ENCODE peak calls at places on chromosomes 11 and 22, in six cellular contexts. I is CD8-positive, alpha-beta T cell; Q is astrocyte of the spinal cord; B is heart left ventricle; H is colonic mucosa; X is AG10803. N is an unnamed sample.

GRCh38 chr11:118290923-118291322 is 13.6 kb upstream of the CD3E start:
- DNase-seq in I (no peak), Q (no peak), B (peak; percentile 23), H (peak; percentile 75), X (no peak), N (no peak)

GRCh38 chr11:45113807-45114206 is 32.6 kb upstream of the PRDM11 start:
- DNase-seq in I (no peak), Q (no peak), B (no peak), H (no peak), X (no peak), N (no peak)

GRCh38 chr22:23109079-23109347 is 32.8 kb downstream of the RSPH14 start:
- DNase-seq in I (no peak), Q (no peak), B (no peak), H (no peak), X (no peak), N (no peak)

GRCh38 chr11:18005376-18006129 is 7.3 kb downstream of the SERGEF start:
- DNase-seq in I (no peak), Q (no peak), B (no peak), H (no peak), X (peak; percentile 33), N (no peak)

GRCh38 chr11:1826552-1827094 is 8.2 kb upstream of the SYT8 start:
- DNase-seq in I (no peak), Q (peak; percentile 83), B (no peak), H (peak; percentile 74), X (peak; percentile 65), N (no peak)

GRCh38 chr11:133605493-133605892 is 73.2 kb upstream of the OPCML start:
- DNase-seq in I (no peak), Q (no peak), B (no peak), H (no peak), X (no peak), N (no peak)

GRCh38 chr22:24947383-24947782 is 889 bp upstream of the LHFPL7 start:
- DNase-seq in I (no peak), Q (no peak), B (no peak), H (no peak), X (no peak), N (no peak)

GRCh38 chr11:118217575-118217974 is 7.2 kb downstream of the JAML start:
- DNase-seq in I (no peak), Q (no peak), B (no peak), H (no peak), X (no peak), N (no peak)

GRCh38 chr11:104254347-104254746 is 90.4 kb upstream of the PDGFD start:
- DNase-seq in I (no peak), Q (peak; percentile 14), B (peak; percentile 18), H (peak; percentile 29), X (no peak), N (no peak)

GRCh38 chr22:24727218-24727851 is 47.2 kb downstream of the PIWIL3 start:
- DNase-seq in I (no peak), Q (peak; percentile 92), B (peak; percentile 66), H (peak; percentile 57), X (no peak), N (peak; percentile 41)

GRCh38 chr11:117690484-117691205 is 106.4 kb downstream of the DSCAML1 start:
- DNase-seq in I (no peak), Q (no peak), B (no peak), H (no peak), X (no peak), N (no peak)

GRCh38 chr11:96213500-96213899 is 129.5 kb downstream of the MAML2 start:
- DNase-seq in I (no peak), Q (peak; percentile 77), B (no peak), H (no peak), X (peak; percentile 66), N (no peak)

GRCh38 chr22:19412934-19413333 is 18.6 kb downstream of the HIRA start:
- DNase-seq in I (no peak), Q (no peak), B (no peak), H (no peak), X (no peak), N (no peak)

GRCh38 chr11:7605544-7605943 is 67.8 kb downstream of the CYB5R2 start:
- DNase-seq in I (no peak), Q (peak; percentile 47), B (no peak), H (no peak), X (peak; percentile 33), N (no peak)

GRCh38 chr11:61404641-61405040 is 12.3 kb downstream of the TMEM216 start:
- DNase-seq in I (no peak), Q (no peak), B (no peak), H (no peak), X (no peak), N (no peak)

GRCh38 chr11:114346709-114347141 is 50.5 kb downstream of the NNMT start:
- DNase-seq in I (no peak), Q (no peak), B (no peak), H (no peak), X (no peak), N (no peak)

GRCh38 chr11:12683857-12684256 is 9.6 kb downstream of the TEAD1 start:
- DNase-seq in I (no peak), Q (no peak), B (no peak), H (no peak), X (peak; percentile 57), N (no peak)

GRCh38 chr11:129249351-129249750 is 57.2 kb upstream of the ARHGAP32 start:
- DNase-seq in I (no peak), Q (peak; percentile 90), B (no peak), H (no peak), X (peak; percentile 93), N (no peak)

GRCh38 chr22:27317961-27318360 is 483.6 kb downstream of the MN1 start:
- DNase-seq in I (no peak), Q (no peak), B (no peak), H (peak; percentile 61), X (peak; percentile 39), N (no peak)

GRCh38 chr11:15654397-15654915 is 539.7 kb downstream of the INSC start:
- DNase-seq in I (no peak), Q (no peak), B (no peak), H (no peak), X (no peak), N (no peak)

GRCh38 chr11:88297320-88298263 is 39.9 kb downstream of the CTSC start:
- DNase-seq in I (no peak), Q (no peak), B (no peak), H (no peak), X (no peak), N (no peak)

GRCh38 chr11:128324531-128325141 is 262.7 kb downstream of the ETS1 start:
- DNase-seq in I (peak; percentile 67), Q (no peak), B (no peak), H (no peak), X (no peak), N (no peak)

GRCh38 chr11:30586251-30587144 is at the start of gene MPPED2:
- DNase-seq in I (no peak), Q (no peak), B (peak; percentile 59), H (peak; percentile 19), X (no peak), N (no peak)

GRCh38 chr11:119593346-119593745 is 135.7 kb downstream of the NECTIN1 start:
- DNase-seq in I (no peak), Q (no peak), B (no peak), H (no peak), X (no peak), N (no peak)

GRCh38 chr11:119591836-119592310 is 137.1 kb downstream of the NECTIN1 start:
- DNase-seq in I (no peak), Q (no peak), B (no peak), H (no peak), X (no peak), N (peak; percentile 19)

GRCh38 chr11:119594639-119595249 is 134.3 kb downstream of the NECTIN1 start:
- DNase-seq in I (no peak), Q (peak; percentile 81), B (no peak), H (no peak), X (peak; percentile 47), N (no peak)

GRCh38 chr11:119590651-119591308 is 138.2 kb downstream of the NECTIN1 start:
- DNase-seq in I (no peak), Q (peak; percentile 27), B (no peak), H (no peak), X (no peak), N (peak; percentile 83)

DNA sequence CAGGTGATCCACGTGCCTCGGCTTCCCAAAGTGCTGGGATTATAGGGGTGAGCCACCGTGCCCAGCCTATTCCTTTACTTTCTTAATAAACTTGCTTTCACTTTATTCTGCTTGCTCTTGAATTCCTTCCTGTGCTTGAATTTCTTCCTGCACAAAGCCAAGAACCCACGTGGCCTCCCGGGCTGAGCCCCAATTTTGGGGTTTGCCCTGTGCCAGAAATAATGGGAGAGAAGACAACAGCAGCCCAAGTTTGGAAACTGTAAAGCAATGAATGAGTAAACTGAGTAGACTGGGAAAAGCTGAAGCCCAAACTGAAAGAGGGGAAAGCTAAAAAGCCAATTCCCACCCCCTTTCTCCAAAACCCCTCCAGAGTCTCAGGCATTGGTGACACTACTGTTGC is 136.4 kb downstream of the NECTIN1 start:
- DNase-seq in I (no peak), Q (no peak), B (no peak), H (peak; percentile 49), X (peak; percentile 22), N (no peak)
- H3K4me3 ChIP-seq in I (no peak overlapping the region), Q (no peak overlapping the region), B (no peak overlapping the region), H (no peak overlapping the region), X (no peak overlapping the region), N (no peak overlapping the region)

GRCh38 chr11:8671242-8671641 is 11.2 kb downstream of the TRIM66 start:
- DNase-seq in I (no peak), Q (peak; percentile 97), B (peak; percentile 78), H (peak; percentile 39), X (peak; percentile 98), N (no peak)
- H3K4me3 ChIP-seq in I (no peak overlapping the region), Q (no peak overlapping the region), B (no peak overlapping the region), H (no peak overlapping the region), X (peak overlapping the region; percentile 10), N (no peak overlapping the region)

GRCh38 chr22:47057916-47058585 is 295.6 kb downstream of the TBC1D22A start:
- DNase-seq in I (no peak), Q (no peak), B (no peak), H (no peak), X (no peak), N (no peak)
- H3K4me3 ChIP-seq in I (no peak overlapping the region), Q (no peak overlapping the region), B (no peak overlapping the region), H (no peak overlapping the region), X (no peak overlapping the region), N (no peak overlapping the region)

GRCh38 chr11:68214173-68215086 is 1.3 kb upstream of the KMT5B start:
- DNase-seq in I (no peak), Q (no peak), B (no peak), H (peak; percentile 42), X (no peak), N (no peak)

GRCh38 chr11:68213555-68214172 is 568 bp upstream of the KMT5B start:
- DNase-seq in I (peak; percentile 67), Q (peak; percentile 97), B (peak; percentile 94), H (peak; percentile 79), X (peak; percentile 99), N (peak; percentile 90)

GRCh38 chr11:68213135-68213515 is at the start of gene KMT5B:
- DNase-seq in I (peak; percentile 22), Q (peak; percentile 46), B (peak; percentile 74), H (peak; percentile 63), X (peak; percentile 69), N (no peak)

GRCh38 chr11:68212421-68213134 is 518 bp downstream of the KMT5B start:
- DNase-seq in I (peak; percentile 36), Q (peak; percentile 66), B (peak; percentile 74), H (peak; percentile 78), X (peak; percentile 78), N (no peak)

DNA sequence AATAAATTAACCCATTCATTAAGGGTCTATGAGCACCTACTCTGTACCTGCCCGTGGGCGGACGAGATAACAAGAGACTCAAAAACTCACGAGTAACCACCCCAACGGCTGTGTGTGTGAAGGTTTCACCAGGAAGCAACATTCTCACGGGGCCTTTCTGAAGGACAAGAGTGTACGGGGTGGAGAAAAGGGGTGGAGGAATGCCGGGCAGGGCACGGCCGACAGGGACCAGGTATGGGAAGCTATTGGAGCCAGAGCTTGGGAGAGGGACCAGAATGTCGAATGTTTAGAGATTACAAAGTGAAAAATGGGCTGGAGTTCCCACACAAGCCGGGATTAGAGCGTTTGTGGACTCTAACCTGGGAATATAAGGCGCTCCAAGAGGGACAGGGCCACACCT is 1.6 kb downstream of the KMT5B start:
- DNase-seq in I (no peak), Q (no peak), B (no peak), H (peak; percentile 74), X (no peak), N (no peak)
- H3K4me3 ChIP-seq in I (peak overlapping the region; percentile 83), Q (peak overlapping the region; percentile 82), B (peak overlapping the region; percentile 85), H (peak overlapping the region; percentile 82), X (peak overlapping the region; percentile 80), N (peak overlapping the region; percentile 94)

N was measured in LNCaP clone FGC.